ENCODE peak calls at places on chromosomes 3 and 15, in four cellular contexts. One of them, this sample, is unnamed.

GRCh38 chr3:194404365-194405140 is 5.5 kb upstream of the GP5 start:
- DNase-seq in left cardiac atrium: no peak
- DNase-seq in dermis blood vessel endothelial cell: peak
- DNase-seq in GM12864: peak
- DNase-seq in this sample: peak

GRCh38 chr3:140258222-140258724 is 323.3 kb downstream of the CLSTN2 start:
- DNase-seq in left cardiac atrium: no peak
- DNase-seq in GM12864: no peak
- DNase-seq in dermis blood vessel endothelial cell: no peak
- DNase-seq in this sample: no peak

GRCh38 chr3:58027704-58028317 is 19.6 kb downstream of the FLNB start:
- DNase-seq in GM12864: no peak
- DNase-seq in left cardiac atrium: no peak
- DNase-seq in dermis blood vessel endothelial cell: no peak
- DNase-seq in this sample: no peak

GRCh38 chr3:15292765-15293522 is 39.4 kb downstream of the SH3BP5 start:
- DNase-seq in GM12864: no peak
- DNase-seq in left cardiac atrium: peak
- DNase-seq in dermis blood vessel endothelial cell: peak
- DNase-seq in this sample: peak

GRCh38 chr15:55738715-55739114 is 4.2 kb downstream of the PRTG start:
- DNase-seq in dermis blood vessel endothelial cell: no peak
- DNase-seq in GM12864: no peak
- DNase-seq in left cardiac atrium: no peak
- DNase-seq in this sample: no peak

GRCh38 chr3:114764056-114764492 is 383.0 kb downstream of the ZBTB20 start:
- DNase-seq in GM12864: no peak
- DNase-seq in left cardiac atrium: no peak
- DNase-seq in dermis blood vessel endothelial cell: no peak
- DNase-seq in this sample: peak

GRCh38 chr15:68993276-68993675 is 21.2 kb upstream of the NOX5 start:
- DNase-seq in left cardiac atrium: no peak
- DNase-seq in GM12864: no peak
- DNase-seq in dermis blood vessel endothelial cell: no peak
- DNase-seq in this sample: no peak

GRCh38 chr3:3305087-3305486 is 125.6 kb upstream of the CRBN start:
- DNase-seq in dermis blood vessel endothelial cell: no peak
- DNase-seq in GM12864: no peak
- DNase-seq in left cardiac atrium: no peak
- DNase-seq in this sample: no peak

GRCh38 chr15:35319354-35319753 is 226.6 kb downstream of the DPH6 start:
- DNase-seq in GM12864: no peak
- DNase-seq in dermis blood vessel endothelial cell: no peak
- DNase-seq in left cardiac atrium: no peak
- DNase-seq in this sample: no peak

GRCh38 chr15:59522988-59523461 is 85.0 kb downstream of the FAM81A start:
- DNase-seq in GM12864: no peak
- DNase-seq in dermis blood vessel endothelial cell: no peak
- DNase-seq in left cardiac atrium: no peak
- DNase-seq in this sample: no peak

GRCh38 chr3:111956449-111956848 is 22.4 kb upstream of the ABHD10 start:
- DNase-seq in dermis blood vessel endothelial cell: no peak
- DNase-seq in left cardiac atrium: no peak
- DNase-seq in GM12864: no peak
- DNase-seq in this sample: no peak

GRCh38 chr3:14820156-14820555 is 1.4 kb downstream of the FGD5 start:
- DNase-seq in dermis blood vessel endothelial cell: no peak
- DNase-seq in GM12864: no peak
- DNase-seq in left cardiac atrium: no peak
- DNase-seq in this sample: no peak

GRCh38 chr3:48403533-48404439 is 26.1 kb downstream of the PLXNB1 start:
- DNase-seq in dermis blood vessel endothelial cell: no peak
- DNase-seq in GM12864: no peak
- DNase-seq in left cardiac atrium: no peak
- DNase-seq in this sample: no peak

GRCh38 chr15:74302821-74303359 is 64.6 kb downstream of the CYP11A1 start:
- DNase-seq in dermis blood vessel endothelial cell: peak
- DNase-seq in GM12864: no peak
- DNase-seq in left cardiac atrium: no peak
- DNase-seq in this sample: peak

GRCh38 chr15:64224508-64224907 is 61.7 kb upstream of the PPIB start:
- DNase-seq in left cardiac atrium: no peak
- DNase-seq in GM12864: no peak
- DNase-seq in dermis blood vessel endothelial cell: peak
- DNase-seq in this sample: peak

GRCh38 chr3:14497321-14497720 is 42.8 kb downstream of the GRIP2 start:
- DNase-seq in left cardiac atrium: no peak
- DNase-seq in dermis blood vessel endothelial cell: no peak
- DNase-seq in GM12864: no peak
- DNase-seq in this sample: no peak

GRCh38 chr3:25582242-25582641 is 82.5 kb downstream of the TOP2B start:
- DNase-seq in GM12864: no peak
- DNase-seq in left cardiac atrium: no peak
- DNase-seq in dermis blood vessel endothelial cell: no peak
- DNase-seq in this sample: no peak

GRCh38 chr15:75705854-75706681 is 6.6 kb downstream of the CSPG4 start:
- DNase-seq in left cardiac atrium: no peak
- DNase-seq in GM12864: no peak
- DNase-seq in dermis blood vessel endothelial cell: no peak
- DNase-seq in this sample: no peak

GRCh38 chr3:28349397-28350000 is 875 bp upstream of the AZI2 start:
- DNase-seq in GM12864: no peak
- DNase-seq in left cardiac atrium: no peak
- DNase-seq in dermis blood vessel endothelial cell: no peak
- DNase-seq in this sample: no peak

GRCh38 chr3:61117045-61117898 is 134.0 kb downstream of the FHIT start:
- DNase-seq in dermis blood vessel endothelial cell: no peak
- DNase-seq in left cardiac atrium: no peak
- DNase-seq in GM12864: no peak
- DNase-seq in this sample: no peak

GRCh38 chr3:20215636-20216035 is 29.6 kb upstream of the SGO1 start:
- DNase-seq in left cardiac atrium: no peak
- DNase-seq in GM12864: no peak
- DNase-seq in dermis blood vessel endothelial cell: no peak
- DNase-seq in this sample: no peak

GRCh38 chr3:10635446-10636076 is 130.2 kb upstream of the ATP2B2 start:
- DNase-seq in left cardiac atrium: no peak
- DNase-seq in GM12864: no peak
- DNase-seq in dermis blood vessel endothelial cell: no peak
- DNase-seq in this sample: no peak

GRCh38 chr3:15342945-15343344 is 10.6 kb upstream of the SH3BP5 start:
- DNase-seq in dermis blood vessel endothelial cell: no peak
- DNase-seq in left cardiac atrium: no peak
- DNase-seq in GM12864: no peak
- DNase-seq in this sample: no peak

GRCh38 chr3:186182850-186183249 is 74.0 kb upstream of the ETV5 start:
- DNase-seq in dermis blood vessel endothelial cell: no peak
- DNase-seq in left cardiac atrium: no peak
- DNase-seq in GM12864: no peak
- DNase-seq in this sample: no peak

GRCh38 chr3:16724487-16724886 is 119.3 kb upstream of the DAZL start:
- DNase-seq in left cardiac atrium: no peak
- DNase-seq in dermis blood vessel endothelial cell: no peak
- DNase-seq in GM12864: no peak
- DNase-seq in this sample: no peak

GRCh38 chr3:127486337-127486944 is 104.1 kb downstream of the TPRA1 start:
- DNase-seq in dermis blood vessel endothelial cell: no peak
- DNase-seq in left cardiac atrium: no peak
- DNase-seq in GM12864: no peak
- DNase-seq in this sample: no peak

GRCh38 chr15:78272776-78273175 is 8.4 kb downstream of the DNAJA4 start:
- DNase-seq in GM12864: no peak
- DNase-seq in dermis blood vessel endothelial cell: no peak
- DNase-seq in left cardiac atrium: no peak
- DNase-seq in this sample: no peak

GRCh38 chr15:45402955-45403892 is 24.9 kb upstream of the GATM start:
- DNase-seq in dermis blood vessel endothelial cell: peak
- DNase-seq in left cardiac atrium: peak
- DNase-seq in GM12864: no peak
- DNase-seq in this sample: peak

GRCh38 chr3:16071246-16071645 is 103.2 kb upstream of the GALNT15 start:
- DNase-seq in GM12864: no peak
- DNase-seq in dermis blood vessel endothelial cell: no peak
- DNase-seq in left cardiac atrium: no peak
- DNase-seq in this sample: no peak

GRCh38 chr3:188133646-188134045 is 20.3 kb upstream of the LPP start:
- DNase-seq in dermis blood vessel endothelial cell: no peak
- DNase-seq in GM12864: no peak
- DNase-seq in left cardiac atrium: no peak
- DNase-seq in this sample: no peak

GRCh38 chr15:56102401-56102800 is 109.0 kb upstream of the NEDD4 start:
- DNase-seq in left cardiac atrium: no peak
- DNase-seq in dermis blood vessel endothelial cell: no peak
- DNase-seq in GM12864: no peak
- DNase-seq in this sample: peak

GRCh38 chr3:104629038-104629437 is 737.7 kb upstream of the ALCAM start:
- DNase-seq in left cardiac atrium: no peak
- DNase-seq in GM12864: no peak
- DNase-seq in dermis blood vessel endothelial cell: peak
- DNase-seq in this sample: no peak

GRCh38 chr3:138620431-138620830 is 11.9 kb downstream of the FAIM start:
- DNase-seq in dermis blood vessel endothelial cell: no peak
- DNase-seq in GM12864: no peak
- DNase-seq in left cardiac atrium: no peak
- DNase-seq in this sample: no peak

GRCh38 chr15:101810905-101811304 is 1.1 kb upstream of the OR4F15 start:
- DNase-seq in dermis blood vessel endothelial cell: peak
- DNase-seq in left cardiac atrium: no peak
- DNase-seq in GM12864: no peak
- DNase-seq in this sample: no peak

GRCh38 chr15:55240125-55240760 is 43.5 kb upstream of the RSL24D1 start:
- DNase-seq in GM12864: no peak
- DNase-seq in left cardiac atrium: no peak
- DNase-seq in dermis blood vessel endothelial cell: peak
- DNase-seq in this sample: no peak

GRCh38 chr15:39583586-39584265 is 2.8 kb downstream of the THBS1 start:
- DNase-seq in left cardiac atrium: no peak
- DNase-seq in dermis blood vessel endothelial cell: peak
- DNase-seq in GM12864: no peak
- DNase-seq in this sample: no peak

GRCh38 chr3:51860703-51861665 is at the start of gene IQCF2:
- DNase-seq in left cardiac atrium: no peak
- DNase-seq in GM12864: peak
- DNase-seq in dermis blood vessel endothelial cell: no peak
- DNase-seq in this sample: no peak

This sample was measured in thyroid gland.